ENCODE peak calls at places on chromosomes 1 and 21, in seven cellular contexts. P is NCI-H2081 treated with DMSO at 0.1 percent for 48 hours; Z is stimulated activated CD8-positive, alpha-beta memory T cell treated with anti-CD3 and anti-CD28 coated beads, Interleukin-4, amount 100 ng/mL, for 4 hours; G is iris pigment epithelial cell; S is choroid plexus epithelial cell; N is A673; A is foreskin fibroblast. X is an unnamed sample.

GRCh38 chr1:18796950-18797349 is 62.5 kb downstream of the TAS1R2 start:
- DNase-seq in A (no peak), Z (no peak), P (no peak), G (no peak), N (no peak), S (no peak), X (no peak)

GRCh38 chr21:39390212-39390765 is 41.4 kb upstream of the HMGN1 start:
- DNase-seq in A (no peak), S (no peak), P (no peak), N (no peak), G (no peak), Z (no peak), X (no peak)

GRCh38 chr21:38815060-38815405 is 9.3 kb downstream of the ETS2 start:
- DNase-seq in N (no peak), Z (no peak), S (peak), A (no peak), P (no peak), G (peak), X (peak)

GRCh38 chr1:107246775-107247345 is 106.0 kb downstream of the NTNG1 start:
- DNase-seq in S (no peak), Z (no peak), P (no peak), G (no peak), A (no peak), N (peak), X (no peak)

GRCh38 chr1:41500378-41500777 is 15.9 kb upstream of the EDN2 start:
- DNase-seq in N (no peak), P (no peak), A (no peak), S (no peak), Z (no peak), G (no peak), X (no peak)

GRCh38 chr1:20760322-20760721 is 26.8 kb downstream of the HP1BP3 start:
- DNase-seq in Z (no peak), S (no peak), P (no peak), N (no peak), A (no peak), G (no peak), X (no peak)

GRCh38 chr1:10598088-10598712 is 123.5 kb downstream of the PEX14 start:
- DNase-seq in S (no peak), N (peak), P (no peak), A (peak), G (no peak), Z (no peak), X (no peak)

GRCh38 chr21:41321908-41322495 is 5.4 kb downstream of the FAM3B start:
- DNase-seq in G (no peak), N (no peak), P (no peak), Z (no peak), A (no peak), S (no peak), X (no peak)

GRCh38 chr1:193701729-193702128 is 515.3 kb upstream of the B3GALT2 start:
- DNase-seq in A (no peak), G (no peak), P (no peak), N (no peak), S (no peak), Z (no peak), X (no peak)

GRCh38 chr21:20270365-20271055 is 727.7 kb upstream of the NCAM2 start:
- DNase-seq in A (no peak), S (no peak), G (no peak), N (no peak), Z (no peak), P (no peak), X (no peak)

GRCh38 chr1:153393926-153394325 is 3.1 kb upstream of the S100A8 start:
- DNase-seq in A (no peak), Z (no peak), N (no peak), G (no peak), P (no peak), S (no peak), X (no peak)

GRCh38 chr1:158045639-158046038 is 52.2 kb downstream of the KIRREL1 start:
- DNase-seq in P (no peak), N (peak), S (peak), A (peak), G (peak), Z (no peak), X (peak)

GRCh38 chr1:167328762-167329483 is 108.2 kb downstream of the POU2F1 start:
- DNase-seq in N (peak), Z (no peak), S (no peak), P (no peak), A (no peak), G (no peak), X (no peak)

GRCh38 chr1:160032165-160032827 is 506 bp upstream of the PIGM start:
- DNase-seq in P (no peak), N (no peak), A (no peak), G (no peak), S (no peak), Z (no peak), X (peak)

GRCh38 chr1:156086256-156086662 is 4.0 kb upstream of the MEX3A start:
- DNase-seq in S (peak), G (peak), N (no peak), P (no peak), A (no peak), Z (no peak), X (peak)

GRCh38 chr1:92961896-92962752 is 862 bp upstream of the DIPK1A start:
- DNase-seq in N (peak), Z (peak), A (peak), S (peak), P (no peak), G (peak), X (peak)

GRCh38 chr1:237457573-237457972 is 415.6 kb downstream of the RYR2 start:
- DNase-seq in N (no peak), G (no peak), A (no peak), S (no peak), P (no peak), Z (no peak), X (no peak)

GRCh38 chr1:78607334-78607927 is 12.8 kb upstream of the IFI44L start:
- DNase-seq in P (no peak), G (peak), Z (no peak), A (no peak), S (peak), N (peak), X (peak)

GRCh38 chr1:18712254-18712605 is 81.6 kb downstream of the PAX7 start:
- DNase-seq in G (no peak), S (no peak), A (no peak), Z (no peak), N (no peak), P (no peak), X (no peak)

GRCh38 chr1:38476111-38476783 is 383.3 kb downstream of the RRAGC start:
- DNase-seq in N (no peak), S (no peak), G (no peak), P (no peak), Z (no peak), A (no peak), X (no peak)

GRCh38 chr1:34460193-34460592 is 283.5 kb downstream of the C1orf94 start:
- DNase-seq in G (no peak), A (no peak), S (no peak), P (no peak), Z (no peak), N (peak), X (no peak)

GRCh38 chr1:114272593-114272992 is 118.9 kb upstream of the SYT6 start:
- DNase-seq in G (no peak), S (no peak), A (no peak), P (no peak), Z (no peak), N (no peak), X (no peak)

GRCh38 chr21:34795152-34796141 is 126.7 kb downstream of the CLIC6 start:
- DNase-seq in G (peak), S (peak), Z (no peak), N (no peak), A (peak), P (no peak), X (peak)

GRCh38 chr1:160862151-160863061 is at the start of gene CD244:
- DNase-seq in S (no peak), P (no peak), N (no peak), Z (peak), G (no peak), A (no peak), X (no peak)

GRCh38 chr1:20616468-20617156 is 16.6 kb upstream of the PINK1 start:
- DNase-seq in S (peak), N (no peak), Z (no peak), G (peak), A (no peak), P (no peak), X (no peak)

GRCh38 chr1:63041660-63042059 is 257.7 kb downstream of the ATG4C start:
- DNase-seq in G (no peak), Z (no peak), P (no peak), S (no peak), N (no peak), A (no peak), X (no peak)

GRCh38 chr1:244049969-244050834 is 881 bp upstream of the ZBTB18 start:
- DNase-seq in P (no peak), G (no peak), S (peak), Z (no peak), N (peak), A (no peak), X (no peak)

GRCh38 chr1:7572654-7573152 is 198.4 kb upstream of the VAMP3 start:
- DNase-seq in N (no peak), Z (no peak), P (no peak), S (no peak), A (no peak), G (no peak), X (no peak)

GRCh38 chr1:231460614-231461013 is 38.5 kb upstream of the EGLN1 start:
- DNase-seq in G (peak), S (peak), A (no peak), P (no peak), N (no peak), Z (peak), X (peak)

GRCh38 chr21:15121655-15122120 is 56.9 kb upstream of the NRIP1 start:
- DNase-seq in Z (no peak), A (no peak), P (no peak), G (peak), N (no peak), S (peak), X (peak)